ENCODE peak calls at places on chromosomes 13 and 19, in seven cellular contexts. One of them, this sample, is unnamed.
A peak's percentile ranks its signal among the peaks of the same experiment; 100 is the strongest.

GRCh38 chr13:89267734-89268133 is 1596.6 kb downstream of the SLITRK5 start:
- DNase-seq in HCT116: no peak
- DNase-seq in cardiac muscle cell: no peak
- DNase-seq in colonic mucosa: no peak
- DNase-seq in pancreas: no peak
- DNase-seq in body of pancreas: no peak
- DNase-seq in A549: no peak
- DNase-seq in this sample: no peak

GRCh38 chr13:26895808-26896466 is 135.4 kb upstream of the GPR12 start:
- DNase-seq in colonic mucosa: no peak
- DNase-seq in body of pancreas: no peak
- DNase-seq in HCT116: no peak
- DNase-seq in pancreas: no peak
- DNase-seq in A549: no peak
- DNase-seq in cardiac muscle cell: no peak
- DNase-seq in this sample: no peak

GRCh38 chr19:2768365-2769132 is 14.5 kb downstream of the SGTA start:
- DNase-seq in cardiac muscle cell: no peak
- DNase-seq in HCT116: no peak
- DNase-seq in pancreas: no peak
- DNase-seq in body of pancreas: no peak
- DNase-seq in A549: no peak
- DNase-seq in colonic mucosa: no peak
- DNase-seq in this sample: no peak

GRCh38 chr13:24040835-24041234 is 119.7 kb upstream of the SPATA13 start:
- DNase-seq in cardiac muscle cell: no peak
- DNase-seq in A549: no peak
- DNase-seq in HCT116: no peak
- DNase-seq in body of pancreas: no peak
- DNase-seq in colonic mucosa: no peak
- DNase-seq in pancreas: no peak
- DNase-seq in this sample: no peak

GRCh38 chr13:44972956-44973581 is 16.2 kb downstream of the NUFIP1 start:
- DNase-seq in A549: peak; percentile 15
- DNase-seq in body of pancreas: no peak
- DNase-seq in colonic mucosa: no peak
- DNase-seq in pancreas: no peak
- DNase-seq in HCT116: peak; percentile 18
- DNase-seq in cardiac muscle cell: peak; percentile 55
- DNase-seq in this sample: no peak

GRCh38 chr19:35209646-35210045 is 18.9 kb downstream of the FAM187B start:
- DNase-seq in colonic mucosa: peak; percentile 5
- DNase-seq in body of pancreas: no peak
- DNase-seq in pancreas: no peak
- DNase-seq in HCT116: no peak
- DNase-seq in A549: no peak
- DNase-seq in cardiac muscle cell: no peak
- DNase-seq in this sample: no peak

GRCh38 chr13:75934889-75935288 is 298.8 kb downstream of the LMO7 start:
- DNase-seq in pancreas: no peak
- DNase-seq in HCT116: no peak
- DNase-seq in body of pancreas: no peak
- DNase-seq in colonic mucosa: no peak
- DNase-seq in cardiac muscle cell: no peak
- DNase-seq in A549: no peak
- DNase-seq in this sample: no peak

GRCh38 chr19:32550666-32551065 is 30.3 kb upstream of the PDCD5 start:
- DNase-seq in HCT116: no peak
- DNase-seq in cardiac muscle cell: no peak
- DNase-seq in A549: no peak
- DNase-seq in colonic mucosa: no peak
- DNase-seq in body of pancreas: no peak
- DNase-seq in pancreas: no peak
- DNase-seq in this sample: no peak

GRCh38 chr13:59666504-59666903 is 497.2 kb downstream of the DIAPH3 start:
- DNase-seq in HCT116: no peak
- DNase-seq in colonic mucosa: no peak
- DNase-seq in cardiac muscle cell: no peak
- DNase-seq in pancreas: no peak
- DNase-seq in body of pancreas: no peak
- DNase-seq in A549: no peak
- DNase-seq in this sample: no peak

GRCh38 chr13:71770710-71771109 is 96.3 kb downstream of the DACH1 start:
- DNase-seq in colonic mucosa: no peak
- DNase-seq in body of pancreas: no peak
- DNase-seq in pancreas: no peak
- DNase-seq in A549: no peak
- DNase-seq in HCT116: no peak
- DNase-seq in cardiac muscle cell: no peak
- DNase-seq in this sample: no peak

DNA sequence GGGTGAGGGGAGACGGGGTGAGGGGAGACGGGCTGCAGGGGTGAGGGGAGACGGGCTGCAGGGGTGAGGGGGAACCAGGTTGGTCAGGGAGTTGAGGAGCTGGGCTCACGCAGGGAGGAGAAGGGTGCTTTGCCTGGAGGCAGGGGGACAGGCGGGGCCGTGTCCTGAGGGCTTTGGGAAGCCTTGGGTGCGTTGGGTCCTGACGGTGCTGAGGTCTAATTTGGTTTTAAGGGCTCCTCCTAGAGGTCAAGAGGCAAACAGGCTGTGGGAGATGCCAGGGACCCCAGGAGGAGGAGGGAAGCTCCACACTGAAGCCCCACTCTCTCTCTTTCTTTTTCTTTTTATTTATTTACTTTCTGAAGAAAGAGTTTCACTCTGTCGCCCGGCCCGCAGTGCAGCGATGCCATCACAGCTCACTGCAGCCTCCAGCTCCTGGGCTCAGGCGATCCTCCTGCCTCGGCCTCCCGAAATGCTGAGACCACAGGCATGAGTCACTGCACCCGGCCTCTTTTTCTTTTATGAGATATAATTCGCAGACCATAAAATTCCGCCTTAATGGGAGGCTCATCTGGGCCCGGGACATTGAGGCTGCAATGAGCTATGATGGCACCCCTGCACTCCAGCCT is 9.3 kb upstream of the MISP start:
- DNase-seq in cardiac muscle cell: peak; percentile 33
- DNase-seq in A549: peak; percentile 56
- DNase-seq in colonic mucosa: no peak
- DNase-seq in body of pancreas: no peak
- DNase-seq in pancreas: peak; percentile 20
- DNase-seq in HCT116: no peak
- DNase-seq in this sample: no peak
- TF ChIP-seq CTCF in cardiac muscle cell: no peak
- TF ChIP-seq CTCF in A549: peak; percentile 19
- TF ChIP-seq CTCF in colonic mucosa: no peak
- TF ChIP-seq CTCF in body of pancreas: no peak
- TF ChIP-seq CTCF in pancreas: no peak
- TF ChIP-seq CTCF in HCT116: peak; percentile 30
- TF ChIP-seq CTCF in this sample: no peak

DNA sequence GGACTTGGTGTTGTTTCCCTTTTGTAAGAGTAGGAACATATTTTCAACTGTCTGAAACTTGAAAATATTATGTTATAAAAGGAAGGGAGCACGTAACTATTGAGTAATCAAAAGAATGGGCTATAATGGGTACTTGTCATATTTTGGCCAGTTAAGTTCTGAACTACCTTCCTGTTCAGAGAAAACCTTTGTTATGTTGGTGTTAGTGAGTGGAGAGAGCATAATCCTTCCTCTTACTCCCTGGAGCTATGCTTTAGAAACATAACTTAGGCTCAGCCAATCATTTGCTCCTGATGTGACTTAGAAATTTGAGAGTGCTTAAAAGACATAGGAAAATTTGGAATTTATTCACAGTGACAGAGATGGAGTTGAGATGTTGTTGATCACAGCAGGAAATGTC is 482.5 kb upstream of the SPRY2 start:
- DNase-seq in body of pancreas: no peak
- DNase-seq in cardiac muscle cell: no peak
- DNase-seq in colonic mucosa: no peak
- DNase-seq in A549: no peak
- DNase-seq in HCT116: no peak
- DNase-seq in pancreas: no peak
- DNase-seq in this sample: no peak
- H3K27ac ChIP-seq in body of pancreas: no peak overlapping the region
- H3K27ac ChIP-seq in cardiac muscle cell: no peak overlapping the region
- H3K27ac ChIP-seq in colonic mucosa: no peak overlapping the region
- H3K27ac ChIP-seq in A549: no peak overlapping the region
- H3K27ac ChIP-seq in HCT116: no peak overlapping the region
- H3K27ac ChIP-seq in pancreas: no peak overlapping the region
- H3K27ac ChIP-seq in this sample: no peak overlapping the region

DNA sequence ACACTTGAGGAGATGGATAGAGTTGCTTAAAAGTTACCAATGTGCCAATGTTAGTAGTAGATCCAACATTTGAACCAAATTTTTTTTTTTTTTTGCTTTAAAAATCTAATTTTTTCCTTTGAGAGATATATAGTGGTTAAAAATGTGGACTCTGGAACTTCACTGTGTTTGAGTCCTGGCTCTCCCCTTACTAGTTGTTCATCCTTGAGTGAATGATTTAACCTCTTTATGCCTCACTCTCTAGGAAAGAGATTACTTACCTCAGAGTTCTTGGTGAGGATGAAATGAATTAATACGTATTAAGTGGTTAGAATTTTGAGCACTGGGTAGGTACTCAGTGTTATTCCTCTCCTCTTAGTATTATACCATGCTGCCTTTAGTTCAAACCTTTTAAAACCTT is 24.3 kb downstream of the PDS5B start:
- DNase-seq in A549: no peak
- DNase-seq in cardiac muscle cell: no peak
- DNase-seq in HCT116: no peak
- DNase-seq in body of pancreas: no peak
- DNase-seq in colonic mucosa: no peak
- DNase-seq in pancreas: no peak
- DNase-seq in this sample: no peak
- H3K9me3 ChIP-seq in A549: no peaks in the 10 kb centered on the region
- H3K9me3 ChIP-seq in cardiac muscle cell: no peaks in the 10 kb centered on the region
- H3K9me3 ChIP-seq in HCT116: no peaks in the 10 kb centered on the region
- H3K9me3 ChIP-seq in body of pancreas: no peaks in the 10 kb centered on the region
- H3K9me3 ChIP-seq in colonic mucosa: no peaks in the 10 kb centered on the region
- H3K9me3 ChIP-seq in pancreas: no peaks in the 10 kb centered on the region
- H3K9me3 ChIP-seq in this sample: no peaks in the 10 kb centered on the region

DNA sequence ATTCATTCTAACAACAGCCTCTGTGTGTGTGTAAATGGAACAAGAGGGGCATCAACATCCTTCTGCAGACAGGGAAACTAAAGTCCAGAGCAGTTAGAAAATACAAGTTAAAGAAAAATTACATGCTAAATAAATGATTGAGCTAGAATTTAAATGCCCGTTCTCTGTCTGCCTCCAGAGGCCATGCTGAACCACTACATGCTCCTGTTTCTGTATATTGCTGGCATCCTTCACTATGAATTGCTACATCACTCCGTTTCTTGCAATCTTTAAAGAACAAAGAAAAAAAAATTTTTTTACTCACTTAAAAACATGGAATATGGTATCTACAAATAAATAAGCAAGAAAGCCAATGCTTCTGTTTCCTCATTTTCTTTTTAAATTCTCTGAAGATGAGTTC is 47.9 kb downstream of the DCT start:
- DNase-seq in body of pancreas: no peak
- DNase-seq in cardiac muscle cell: no peak
- DNase-seq in HCT116: no peak
- DNase-seq in colonic mucosa: no peak
- DNase-seq in pancreas: no peak
- DNase-seq in A549: no peak
- DNase-seq in this sample: no peak
- TF ChIP-seq CTCF in body of pancreas: no peak
- TF ChIP-seq CTCF in cardiac muscle cell: peak; percentile 56
- TF ChIP-seq CTCF in HCT116: no peak
- TF ChIP-seq CTCF in colonic mucosa: no peak
- TF ChIP-seq CTCF in pancreas: no peak
- TF ChIP-seq CTCF in A549: no peak
- TF ChIP-seq CTCF in this sample: no peak

This sample was measured in CD4-positive, alpha-beta T cell.